ENCODE peak calls at places on chromosomes 12 and 14, in seven cellular contexts. V is tibial nerve, B is upper lobe of left lung, S is fibroblast of lung, H is A549, M is pancreas, Q is WERI-Rb-1. P is an unnamed sample.

GRCh38 chr14:93090826-93091583 is 24.7 kb downstream of the ITPK1 start:
- DNase-seq in S (no peak), M (no peak), B (no peak), H (no peak), V (no peak), Q (no peak), P (no peak)

GRCh38 chr12:89370850-89371249 is 18.5 kb upstream of the DUSP6 start:
- DNase-seq in H (no peak), M (no peak), V (no peak), B (no peak), Q (peak), S (peak), P (peak)

GRCh38 chr12:53325539-53326061 is 4.2 kb upstream of the AAAS start:
- DNase-seq in V (peak), Q (no peak), M (peak), S (no peak), B (peak), H (peak), P (no peak)

GRCh38 chr14:99093532-99094517 is 178.2 kb downstream of the BCL11B start:
- DNase-seq in M (no peak), H (no peak), S (no peak), B (no peak), V (no peak), Q (no peak), P (no peak)

GRCh38 chr14:101373690-101374295 is 187.5 kb upstream of the DIO3 start:
- DNase-seq in S (no peak), M (no peak), B (no peak), V (no peak), H (no peak), Q (no peak), P (no peak)

GRCh38 chr12:45651029-45651428 is 78.5 kb upstream of the ARID2 start:
- DNase-seq in Q (no peak), V (no peak), H (no peak), S (no peak), M (no peak), B (no peak), P (no peak)

GRCh38 chr12:53093777-53094393 is 3.6 kb upstream of the IGFBP6 start:
- DNase-seq in H (no peak), V (no peak), S (no peak), Q (no peak), M (no peak), B (peak), P (no peak)

GRCh38 chr12:111766608-111767361 is at the start of gene ALDH2:
- DNase-seq in S (peak), Q (no peak), V (peak), B (peak), H (peak), M (peak), P (no peak)

GRCh38 chr12:52541709-52542108 is 11.2 kb downstream of the KRT71 start:
- DNase-seq in B (no peak), H (no peak), M (no peak), S (no peak), V (no peak), Q (no peak), P (no peak)

GRCh38 chr14:91228112-91229004 is 16.1 kb downstream of the GPR68 start:
- DNase-seq in M (no peak), B (no peak), V (no peak), S (peak), H (no peak), Q (no peak), P (no peak)

GRCh38 chr14:99681101-99681831 is 2.8 kb upstream of the CYP46A1 start:
- DNase-seq in V (no peak), B (no peak), H (no peak), S (no peak), M (no peak), Q (no peak), P (no peak)

GRCh38 chr12:133129368-133130037 is 571 bp downstream of the ZNF891 start:
- DNase-seq in V (no peak), S (peak), B (no peak), M (no peak), Q (peak), H (no peak), P (no peak)

GRCh38 chr12:131261906-131262305 is 308.2 kb downstream of the ADGRD1 start:
- DNase-seq in V (no peak), Q (no peak), H (no peak), M (no peak), B (no peak), S (no peak), P (no peak)

GRCh38 chr12:129821964-129822363 is 81.9 kb downstream of the TMEM132D start:
- DNase-seq in M (no peak), V (no peak), H (no peak), B (no peak), Q (no peak), S (no peak), P (no peak)

GRCh38 chr12:84919271-84919670 is 6.7 kb upstream of the SLC6A15 start:
- DNase-seq in H (no peak), M (no peak), S (peak), V (no peak), Q (no peak), B (no peak), P (peak)

GRCh38 chr14:90053044-90053443 is 8.8 kb upstream of the KCNK13 start:
- DNase-seq in Q (no peak), S (peak), H (no peak), B (no peak), V (no peak), M (no peak), P (no peak)

GRCh38 chr14:64465856-64466554 is 706 bp downstream of the AKAP5 start:
- DNase-seq in B (no peak), Q (peak), M (no peak), S (peak), H (peak), V (no peak), P (no peak)

GRCh38 chr12:15590180-15590826 is 198.9 kb downstream of the EPS8 start:
- DNase-seq in M (no peak), V (no peak), S (peak), H (peak), B (peak), Q (peak), P (no peak)

GRCh38 chr14:74843653-74844052 is 32.3 kb downstream of the PROX2 start:
- DNase-seq in Q (no peak), B (no peak), M (no peak), V (no peak), S (peak), H (no peak), P (no peak)

GRCh38 chr14:102630405-102630804 is 38.0 kb downstream of the RCOR1 start:
- DNase-seq in Q (no peak), V (no peak), H (no peak), B (no peak), M (no peak), S (no peak), P (no peak)

GRCh38 chr12:34204830-34205285 is 182.6 kb downstream of the ALG10 start:
- DNase-seq in V (no peak), S (no peak), B (no peak), Q (no peak), M (no peak), H (no peak), P (no peak)

GRCh38 chr14:75088566-75089373 is 19.3 kb downstream of the ZC2HC1C start:
- DNase-seq in Q (peak), B (no peak), M (no peak), H (peak), V (no peak), S (peak), P (no peak)

GRCh38 chr12:66004922-66005703 is 125.4 kb downstream of the LLPH start:
- DNase-seq in V (no peak), H (no peak), S (no peak), M (no peak), Q (no peak), B (no peak), P (no peak)

GRCh38 chr12:66013224-66013623 is 117.3 kb downstream of the LLPH start:
- DNase-seq in Q (no peak), V (no peak), B (no peak), S (no peak), H (no peak), M (no peak), P (no peak)

GRCh38 chr12:66011731-66012130 is 118.8 kb downstream of the LLPH start:
- DNase-seq in S (peak), M (no peak), Q (no peak), B (no peak), V (no peak), H (no peak), P (no peak)

GRCh38 chr12:66010787-66011547 is 119.6 kb downstream of the LLPH start:
- DNase-seq in Q (no peak), V (no peak), B (no peak), S (no peak), H (no peak), M (no peak), P (no peak)

DNA sequence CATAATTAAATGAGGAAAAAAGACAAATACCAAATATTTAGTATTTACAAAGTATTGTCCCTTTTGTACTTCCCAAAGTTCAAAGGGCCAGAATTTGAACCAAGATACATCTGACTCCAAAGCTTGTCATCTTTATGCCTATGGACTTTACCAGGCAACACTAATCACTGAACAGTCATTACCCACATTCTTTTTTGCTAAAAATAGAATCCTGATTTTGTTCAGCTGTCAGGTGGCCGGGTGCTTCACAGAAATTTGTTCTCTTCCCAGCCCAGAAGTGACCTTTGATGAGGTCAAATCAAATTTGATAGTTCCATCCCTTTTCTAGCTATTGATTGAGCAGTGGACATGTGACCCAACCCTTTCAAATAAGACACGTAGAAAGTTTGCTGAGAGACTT is 121.6 kb downstream of the LLPH start:
- DNase-seq in B (no peak), Q (no peak), M (no peak), H (no peak), S (no peak), V (no peak), P (no peak)
- H3K27ac ChIP-seq in B (no peak), Q (no peak), M (no peak), H (no peak), S (no peak), V (no peak), P (no peak)

GRCh38 chr12:105453306-105453705 is 122.8 kb downstream of the C12orf75 start:
- DNase-seq in V (no peak), S (no peak), B (no peak), H (no peak), Q (no peak), M (no peak), P (no peak)

GRCh38 chr12:105457026-105457425 is 126.5 kb downstream of the C12orf75 start:
- DNase-seq in Q (no peak), B (no peak), M (no peak), H (no peak), S (peak), V (no peak), P (no peak)

GRCh38 chr12:105454688-105455087 is 124.2 kb downstream of the C12orf75 start:
- DNase-seq in H (no peak), Q (no peak), B (no peak), V (no peak), S (no peak), M (no peak), P (no peak)

GRCh38 chr12:105451798-105452197 is 121.3 kb downstream of the C12orf75 start:
- DNase-seq in Q (no peak), M (no peak), H (no peak), V (peak), S (no peak), B (no peak), P (no peak)

GRCh38 chr12:105455250-105455649 is 124.8 kb downstream of the C12orf75 start:
- DNase-seq in V (no peak), H (no peak), B (no peak), M (no peak), Q (no peak), S (no peak), P (peak)
- H3K27ac ChIP-seq in V (no peak), H (no peak), B (no peak), M (no peak), Q (no peak), S (no peak), P (no peak)

GRCh38 chr12:93759512-93760081 is 82.4 kb downstream of the CRADD start:
- DNase-seq in B (no peak), Q (peak), V (no peak), S (no peak), M (no peak), H (no peak), P (no peak)
- H3K27ac ChIP-seq in B (peak), Q (no peak), V (no peak), S (no peak), M (no peak), H (peak), P (no peak)

DNA sequence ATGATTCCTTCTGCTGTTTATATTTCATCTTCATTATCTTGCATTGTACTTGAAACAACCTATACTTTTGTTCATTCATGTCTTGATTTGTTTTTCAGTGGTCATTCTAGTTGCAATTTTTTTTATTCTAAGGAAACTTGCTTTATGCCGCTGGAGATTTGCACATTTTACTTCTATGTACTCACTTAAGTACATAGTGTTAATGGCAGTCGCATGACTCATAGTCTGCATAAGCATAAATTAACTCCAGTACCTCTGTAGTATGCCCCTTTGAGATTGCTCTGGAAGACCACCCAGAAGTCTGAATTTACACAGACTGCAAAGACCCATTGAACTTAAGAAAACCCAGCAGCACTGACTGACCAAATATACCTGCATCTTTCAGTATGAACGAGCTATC is 77.0 kb downstream of the MSRB3 start:
- DNase-seq in B (no peak), S (peak), H (no peak), Q (no peak), V (no peak), M (no peak), P (peak)
- H3K27ac ChIP-seq in B (no peak), S (no peak), H (no peak), Q (no peak), V (no peak), M (no peak), P (no peak)

GRCh38 chr14:105861985-105862465 is 335.6 kb downstream of the TMEM121 start:
- DNase-seq in Q (no peak), S (no peak), V (peak), M (no peak), H (no peak), B (no peak), P (no peak)

GRCh38 chr14:105858676-105859025 is 332.3 kb downstream of the TMEM121 start:
- DNase-seq in H (no peak), V (peak), Q (peak), B (no peak), S (no peak), M (peak), P (no peak)

GRCh38 chr14:105859717-105860614 is 333.6 kb downstream of the TMEM121 start:
- DNase-seq in B (peak), S (no peak), V (no peak), H (no peak), M (peak), Q (peak), P (no peak)

GRCh38 chr14:105862581-105863239 is 336.3 kb downstream of the TMEM121 start:
- DNase-seq in H (no peak), V (peak), S (no peak), Q (no peak), M (peak), B (no peak), P (no peak)

DNA sequence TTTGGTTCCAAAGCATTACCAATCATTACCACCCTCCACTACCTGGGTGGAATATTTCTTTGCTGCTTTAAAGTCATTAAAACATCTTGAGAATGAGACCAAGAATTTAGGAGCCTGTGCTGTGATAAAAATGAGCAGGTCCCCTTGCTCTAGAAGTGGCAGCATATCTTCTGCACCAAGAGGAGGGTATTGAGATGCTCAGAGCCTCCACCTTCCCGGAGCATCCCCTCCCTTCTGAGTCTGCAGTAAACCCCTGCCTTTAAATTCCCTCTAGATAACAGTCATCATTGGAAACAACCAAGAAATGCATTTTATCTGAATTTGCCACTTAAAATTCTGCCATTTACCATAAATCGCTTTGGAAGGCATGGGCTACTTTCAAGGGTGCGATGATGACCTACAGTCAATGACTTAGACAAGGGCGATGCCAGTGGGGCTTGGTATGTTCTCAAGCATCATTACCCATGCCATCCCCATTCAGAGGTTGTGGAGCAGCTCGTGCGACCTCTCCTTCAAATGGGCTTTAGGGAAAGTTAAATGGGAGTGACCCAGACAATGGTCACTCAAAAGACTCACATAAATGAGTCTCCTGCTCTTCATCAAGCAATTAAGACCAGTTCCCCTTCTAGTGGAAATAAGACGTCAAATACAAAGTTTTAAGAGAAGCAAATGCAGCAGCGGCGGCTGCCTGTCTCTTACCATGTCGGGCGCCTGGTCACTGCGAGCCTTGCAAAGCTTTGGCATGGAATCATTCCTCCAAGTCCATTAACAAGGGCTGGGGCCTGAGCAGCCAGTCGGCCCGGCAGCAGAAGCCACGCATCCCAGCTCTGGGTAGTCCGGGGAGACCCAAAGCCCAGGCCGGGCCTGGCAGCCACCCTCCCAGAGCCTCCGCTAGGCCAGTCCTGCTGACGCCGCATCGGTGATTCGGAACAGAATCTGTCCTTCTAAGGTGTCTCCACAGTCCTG is 334.5 kb downstream of the TMEM121 start:
- DNase-seq in M (peak), Q (no peak), H (no peak), V (peak), B (peak), S (no peak), P (no peak)
- H3K27ac ChIP-seq in M (no peak), Q (no peak), H (no peak), V (peak), B (no peak), S (no peak), P (no peak)

GRCh38 chr12:91913651-91914050 is 232.0 kb downstream of the BTG1 start:
- DNase-seq in Q (no peak), V (no peak), S (no peak), H (no peak), M (no peak), B (no peak), P (no peak)
- H3K27ac ChIP-seq in Q (no peak), V (no peak), S (no peak), H (no peak), M (no peak), B (no peak), P (no peak)

GRCh38 chr12:57226588-57227314 is 2.8 kb upstream of the SHMT2 start:
- DNase-seq in Q (no peak), M (no peak), H (no peak), V (no peak), S (no peak), B (no peak), P (no peak)

GRCh38 chr12:57225680-57226190 is 3.8 kb upstream of the SHMT2 start:
- DNase-seq in B (no peak), V (no peak), S (no peak), H (no peak), Q (no peak), M (peak), P (no peak)

GRCh38 chr12:57223191-57224165 is 6.0 kb upstream of the SHMT2 start:
- DNase-seq in Q (no peak), B (no peak), V (no peak), H (no peak), M (peak), S (no peak), P (no peak)

GRCh38 chr12:57224278-57224972 is 5.1 kb upstream of the SHMT2 start:
- DNase-seq in B (no peak), M (no peak), Q (no peak), S (no peak), H (no peak), V (no peak), P (no peak)

DNA sequence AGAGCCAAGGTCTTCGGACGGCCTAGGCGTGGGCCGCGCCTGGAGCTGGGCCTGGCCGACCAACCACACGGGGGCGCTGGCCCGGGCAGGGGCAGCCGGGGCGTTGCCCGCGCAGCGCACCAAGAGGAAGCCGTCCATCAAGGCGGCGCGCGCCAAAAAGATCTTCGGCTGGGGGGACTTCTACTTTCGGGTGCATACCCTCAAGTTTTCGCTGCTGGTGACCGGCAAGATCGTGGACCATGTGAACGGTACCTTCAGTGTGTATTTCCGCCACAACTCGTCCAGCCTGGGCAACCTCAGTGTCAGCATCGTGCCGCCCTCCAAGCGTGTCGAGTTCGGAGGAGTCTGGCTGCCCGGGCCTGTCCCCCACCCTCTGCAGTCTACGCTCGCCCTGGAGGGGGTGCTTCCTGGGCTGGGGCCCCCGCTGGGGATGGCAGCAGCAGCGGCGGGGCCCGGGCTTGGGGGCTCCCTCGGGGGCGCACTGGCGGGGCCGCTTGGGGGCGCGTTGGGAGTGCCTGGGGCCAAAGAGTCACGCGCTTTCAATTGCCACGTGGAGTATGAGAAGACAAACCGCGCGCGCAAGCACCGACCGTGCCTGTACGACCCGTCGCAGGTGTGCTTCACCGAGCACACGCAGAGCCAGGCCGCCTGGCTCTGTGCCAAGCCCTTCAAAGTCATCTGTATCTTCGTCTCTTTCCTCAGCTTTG is 4.4 kb upstream of the SHMT2 start:
- DNase-seq in B (peak), V (no peak), H (no peak), S (no peak), M (peak), Q (no peak), P (no peak)
- H3K27ac ChIP-seq in B (no peak), V (no peak), H (no peak), S (no peak), M (no peak), Q (no peak), P (no peak)

GRCh38 chr12:120905856-120906384 is 1.8 kb upstream of the SPPL3 start:
- DNase-seq in Q (no peak), H (no peak), M (no peak), V (no peak), B (no peak), S (no peak), P (no peak)
- H3K27ac ChIP-seq in Q (no peak), H (no peak), M (no peak), V (no peak), B (no peak), S (no peak), P (peak)

GRCh38 chr12:3179731-3180130 is 102.6 kb downstream of the TSPAN9 start:
- DNase-seq in M (no peak), V (no peak), H (no peak), Q (no peak), B (no peak), S (no peak), P (no peak)
- H3K27ac ChIP-seq in M (no peak), V (no peak), H (no peak), Q (no peak), B (no peak), S (no peak), P (no peak)

GRCh38 chr12:115400011-115400410 is 716.0 kb upstream of the TBX3 start:
- DNase-seq in H (no peak), Q (no peak), V (no peak), M (no peak), S (no peak), B (no peak), P (no peak)

GRCh38 chr12:115398311-115398781 is 714.4 kb upstream of the TBX3 start:
- DNase-seq in S (no peak), V (no peak), M (no peak), B (no peak), Q (peak), H (peak), P (no peak)

GRCh38 chr12:115396567-115396966 is 712.6 kb upstream of the TBX3 start:
- DNase-seq in H (no peak), Q (no peak), B (no peak), M (no peak), V (no peak), S (no peak), P (no peak)

GRCh38 chr12:115394498-115395220 is 710.7 kb upstream of the TBX3 start:
- DNase-seq in H (peak), M (no peak), Q (no peak), S (no peak), B (no peak), V (no peak), P (no peak)
- H3K27ac ChIP-seq in H (peak), M (no peak), Q (no peak), S (no peak), B (no peak), V (no peak), P (no peak)